ENCODE peak calls at places on chromosomes 1 and 21, in eight cellular contexts. One of them, this sample, is unnamed.

GRCh38 chr1:209685835-209686234 is 10.6 kb downstream of the G0S2 start:
- DNase-seq in WERI-Rb-1: no peak
- DNase-seq in fibroblast of lung: no peak
- DNase-seq in HEK293T: no peak
- DNase-seq in psoas muscle: no peak
- DNase-seq in AG04449: no peak
- DNase-seq in COR-L47: no peak
- DNase-seq in Ammon's horn: no peak
- DNase-seq in this sample: no peak

GRCh38 chr1:219897914-219898313 is 30.4 kb downstream of the SLC30A10 start:
- DNase-seq in AG04449: no peak
- DNase-seq in fibroblast of lung: no peak
- DNase-seq in HEK293T: no peak
- DNase-seq in Ammon's horn: no peak
- DNase-seq in psoas muscle: no peak
- DNase-seq in COR-L47: no peak
- DNase-seq in WERI-Rb-1: no peak
- DNase-seq in this sample: no peak

GRCh38 chr1:202362212-202362611 is 13.7 kb downstream of the PPP1R12B start:
- DNase-seq in psoas muscle: no peak
- DNase-seq in WERI-Rb-1: no peak
- DNase-seq in COR-L47: no peak
- DNase-seq in AG04449: no peak
- DNase-seq in fibroblast of lung: no peak
- DNase-seq in HEK293T: no peak
- DNase-seq in Ammon's horn: no peak
- DNase-seq in this sample: no peak

GRCh38 chr1:168360622-168361021 is 79.9 kb downstream of the TBX19 start:
- DNase-seq in Ammon's horn: no peak
- DNase-seq in WERI-Rb-1: no peak
- DNase-seq in COR-L47: no peak
- DNase-seq in AG04449: no peak
- DNase-seq in HEK293T: no peak
- DNase-seq in psoas muscle: no peak
- DNase-seq in fibroblast of lung: no peak
- DNase-seq in this sample: no peak

GRCh38 chr1:192700834-192701271 is 64.9 kb downstream of the RGS13 start:
- DNase-seq in HEK293T: no peak
- DNase-seq in fibroblast of lung: peak; percentile 92
- DNase-seq in WERI-Rb-1: no peak
- DNase-seq in psoas muscle: no peak
- DNase-seq in COR-L47: no peak
- DNase-seq in Ammon's horn: no peak
- DNase-seq in AG04449: peak; percentile 90
- DNase-seq in this sample: no peak

GRCh38 chr1:5990913-5991783 is 1.1 kb downstream of the NPHP4 start:
- DNase-seq in AG04449: no peak
- DNase-seq in WERI-Rb-1: peak; percentile 47
- DNase-seq in HEK293T: peak; percentile 58
- DNase-seq in psoas muscle: no peak
- DNase-seq in COR-L47: no peak
- DNase-seq in Ammon's horn: no peak
- DNase-seq in fibroblast of lung: peak; percentile 9
- DNase-seq in this sample: peak; percentile 81

GRCh38 chr1:27015260-27015659 is 2.6 kb upstream of the TENT5B start:
- DNase-seq in fibroblast of lung: no peak
- DNase-seq in COR-L47: no peak
- DNase-seq in HEK293T: no peak
- DNase-seq in Ammon's horn: no peak
- DNase-seq in AG04449: no peak
- DNase-seq in WERI-Rb-1: no peak
- DNase-seq in psoas muscle: no peak
- DNase-seq in this sample: no peak

GRCh38 chr1:206000641-206001339 is 2.4 kb downstream of the RAB7B start:
- DNase-seq in COR-L47: no peak
- DNase-seq in fibroblast of lung: no peak
- DNase-seq in WERI-Rb-1: peak; percentile 7
- DNase-seq in psoas muscle: no peak
- DNase-seq in AG04449: no peak
- DNase-seq in Ammon's horn: no peak
- DNase-seq in HEK293T: no peak
- DNase-seq in this sample: no peak

GRCh38 chr1:12047120-12047876 is 15.8 kb upstream of the TNFRSF8 start:
- DNase-seq in HEK293T: no peak
- DNase-seq in Ammon's horn: no peak
- DNase-seq in COR-L47: no peak
- DNase-seq in fibroblast of lung: peak; percentile 31
- DNase-seq in psoas muscle: no peak
- DNase-seq in AG04449: no peak
- DNase-seq in WERI-Rb-1: no peak
- DNase-seq in this sample: no peak

GRCh38 chr1:180839547-180839946 is 73.2 kb upstream of the KIAA1614 start:
- DNase-seq in WERI-Rb-1: no peak
- DNase-seq in COR-L47: no peak
- DNase-seq in Ammon's horn: no peak
- DNase-seq in AG04449: no peak
- DNase-seq in psoas muscle: no peak
- DNase-seq in fibroblast of lung: no peak
- DNase-seq in HEK293T: no peak
- DNase-seq in this sample: no peak

GRCh38 chr1:186762653-186763052 is 66.1 kb upstream of the PLA2G4A start:
- DNase-seq in fibroblast of lung: no peak
- DNase-seq in AG04449: no peak
- DNase-seq in COR-L47: no peak
- DNase-seq in Ammon's horn: no peak
- DNase-seq in HEK293T: no peak
- DNase-seq in WERI-Rb-1: no peak
- DNase-seq in psoas muscle: no peak
- DNase-seq in this sample: no peak

GRCh38 chr1:248872752-248873408 is 14.0 kb upstream of the ZNF692 start:
- DNase-seq in AG04449: no peak
- DNase-seq in HEK293T: peak; percentile 39
- DNase-seq in Ammon's horn: peak; percentile 63
- DNase-seq in WERI-Rb-1: peak; percentile 84
- DNase-seq in psoas muscle: peak; percentile 60
- DNase-seq in COR-L47: peak; percentile 54
- DNase-seq in fibroblast of lung: peak; percentile 65
- DNase-seq in this sample: peak; percentile 70

GRCh38 chr1:36735939-36736730 is 253.4 kb upstream of the CSF3R start:
- DNase-seq in psoas muscle: no peak
- DNase-seq in HEK293T: no peak
- DNase-seq in fibroblast of lung: no peak
- DNase-seq in WERI-Rb-1: peak; percentile 17
- DNase-seq in AG04449: no peak
- DNase-seq in Ammon's horn: no peak
- DNase-seq in COR-L47: no peak
- DNase-seq in this sample: no peak

GRCh38 chr1:1167416-1168155 is 6.1 kb upstream of the TTLL10 start:
- DNase-seq in WERI-Rb-1: no peak
- DNase-seq in fibroblast of lung: no peak
- DNase-seq in AG04449: no peak
- DNase-seq in Ammon's horn: no peak
- DNase-seq in HEK293T: no peak
- DNase-seq in COR-L47: no peak
- DNase-seq in psoas muscle: peak; percentile 9
- DNase-seq in this sample: peak; percentile 11

GRCh38 chr1:227273557-227273956 is 44.7 kb downstream of the CDC42BPA start:
- DNase-seq in COR-L47: no peak
- DNase-seq in fibroblast of lung: peak; percentile 16
- DNase-seq in psoas muscle: no peak
- DNase-seq in AG04449: no peak
- DNase-seq in WERI-Rb-1: no peak
- DNase-seq in Ammon's horn: no peak
- DNase-seq in HEK293T: no peak
- DNase-seq in this sample: peak; percentile 22

GRCh38 chr21:25005388-25005787 is 601.9 kb downstream of the MRPL39 start:
- DNase-seq in psoas muscle: no peak
- DNase-seq in HEK293T: no peak
- DNase-seq in COR-L47: no peak
- DNase-seq in AG04449: no peak
- DNase-seq in fibroblast of lung: peak; percentile 71
- DNase-seq in WERI-Rb-1: no peak
- DNase-seq in Ammon's horn: peak; percentile 8
- DNase-seq in this sample: no peak

GRCh38 chr1:9241891-9242290 is 7.3 kb downstream of the H6PD start:
- DNase-seq in fibroblast of lung: no peak
- DNase-seq in AG04449: no peak
- DNase-seq in psoas muscle: no peak
- DNase-seq in COR-L47: no peak
- DNase-seq in HEK293T: no peak
- DNase-seq in Ammon's horn: no peak
- DNase-seq in WERI-Rb-1: no peak
- DNase-seq in this sample: no peak

GRCh38 chr21:27380303-27380702 is 413.4 kb upstream of the ADAMTS5 start:
- DNase-seq in Ammon's horn: peak; percentile 16
- DNase-seq in AG04449: no peak
- DNase-seq in fibroblast of lung: no peak
- DNase-seq in HEK293T: no peak
- DNase-seq in WERI-Rb-1: no peak
- DNase-seq in COR-L47: no peak
- DNase-seq in psoas muscle: no peak
- DNase-seq in this sample: no peak

GRCh38 chr1:206541236-206541833 is 34.0 kb downstream of the RASSF5 start:
- DNase-seq in WERI-Rb-1: no peak
- DNase-seq in Ammon's horn: no peak
- DNase-seq in HEK293T: no peak
- DNase-seq in fibroblast of lung: no peak
- DNase-seq in psoas muscle: no peak
- DNase-seq in AG04449: no peak
- DNase-seq in COR-L47: no peak
- DNase-seq in this sample: no peak

GRCh38 chr1:6001992-6002576 is 9.9 kb upstream of the NPHP4 start:
- DNase-seq in Ammon's horn: no peak
- DNase-seq in AG04449: no peak
- DNase-seq in HEK293T: no peak
- DNase-seq in WERI-Rb-1: no peak
- DNase-seq in COR-L47: peak; percentile 88
- DNase-seq in psoas muscle: peak; percentile 50
- DNase-seq in fibroblast of lung: no peak
- DNase-seq in this sample: no peak

GRCh38 chr1:219926363-219926998 is 1.9 kb downstream of the SLC30A10 start:
- DNase-seq in WERI-Rb-1: no peak
- DNase-seq in fibroblast of lung: no peak
- DNase-seq in HEK293T: no peak
- DNase-seq in COR-L47: no peak
- DNase-seq in Ammon's horn: no peak
- DNase-seq in AG04449: no peak
- DNase-seq in psoas muscle: no peak
- DNase-seq in this sample: no peak

GRCh38 chr1:199931666-199932377 is 95.7 kb upstream of the NR5A2 start:
- DNase-seq in AG04449: no peak
- DNase-seq in HEK293T: no peak
- DNase-seq in fibroblast of lung: peak; percentile 40
- DNase-seq in psoas muscle: no peak
- DNase-seq in COR-L47: no peak
- DNase-seq in Ammon's horn: no peak
- DNase-seq in WERI-Rb-1: no peak
- DNase-seq in this sample: no peak

GRCh38 chr1:59333626-59334277 is 36.9 kb downstream of the FGGY start:
- DNase-seq in COR-L47: no peak
- DNase-seq in psoas muscle: no peak
- DNase-seq in fibroblast of lung: no peak
- DNase-seq in WERI-Rb-1: no peak
- DNase-seq in AG04449: no peak
- DNase-seq in Ammon's horn: no peak
- DNase-seq in HEK293T: no peak
- DNase-seq in this sample: no peak

GRCh38 chr21:31514598-31514997 is 144.9 kb upstream of the SOD1 start:
- DNase-seq in WERI-Rb-1: no peak
- DNase-seq in AG04449: no peak
- DNase-seq in HEK293T: peak; percentile 58
- DNase-seq in psoas muscle: no peak
- DNase-seq in Ammon's horn: peak; percentile 93
- DNase-seq in fibroblast of lung: no peak
- DNase-seq in COR-L47: no peak
- DNase-seq in this sample: peak; percentile 16

GRCh38 chr1:54794401-54795099 is 6.6 kb downstream of the TTC22 start:
- DNase-seq in fibroblast of lung: no peak
- DNase-seq in psoas muscle: no peak
- DNase-seq in HEK293T: no peak
- DNase-seq in AG04449: no peak
- DNase-seq in WERI-Rb-1: no peak
- DNase-seq in COR-L47: no peak
- DNase-seq in Ammon's horn: no peak
- DNase-seq in this sample: no peak

GRCh38 chr1:145983959-145984830 is 12.2 kb downstream of the TXNIP start:
- DNase-seq in fibroblast of lung: no peak
- DNase-seq in Ammon's horn: no peak
- DNase-seq in COR-L47: no peak
- DNase-seq in psoas muscle: no peak
- DNase-seq in AG04449: no peak
- DNase-seq in WERI-Rb-1: no peak
- DNase-seq in HEK293T: no peak
- DNase-seq in this sample: no peak

GRCh38 chr1:245008761-245009160 is 144.4 kb upstream of the HNRNPU start:
- DNase-seq in HEK293T: no peak
- DNase-seq in Ammon's horn: no peak
- DNase-seq in WERI-Rb-1: no peak
- DNase-seq in psoas muscle: no peak
- DNase-seq in COR-L47: no peak
- DNase-seq in fibroblast of lung: peak; percentile 12
- DNase-seq in AG04449: no peak
- DNase-seq in this sample: no peak